ENCODE peak calls at places on chromosomes 5 and 9, in ten cellular contexts. C is small intestine; S is AG04449; T is K562; M is cardiac fibroblast; O is CD8-positive, alpha-beta T cell; P is fibroblast of pulmonary artery; H is uterus; X is DND-41; Y is tibial artery. E is an unnamed sample.

GRCh38 chr9:113523421-113524141 is 60.1 kb downstream of the RGS3 start:
- DNase-seq in C (peak; percentile 49), S (no peak), T (peak; percentile 23), M (no peak), O (peak; percentile 64), P (no peak), H (no peak), X (peak; percentile 81), Y (peak; percentile 60), E (peak; percentile 91)

GRCh38 chr5:41270423-41271251 is 57.3 kb upstream of the C6 start:
- DNase-seq in C (peak; percentile 78), S (no peak), T (no peak), M (peak; percentile 83), O (no peak), P (peak; percentile 89), H (peak; percentile 38), X (peak; percentile 5), Y (peak; percentile 41), E (peak; percentile 35)

GRCh38 chr9:6073731-6074130 is 58.3 kb upstream of the RANBP6 start:
- DNase-seq in C (no peak), S (no peak), T (no peak), M (no peak), O (no peak), P (no peak), H (no peak), X (no peak), Y (no peak), E (no peak)

GRCh38 chr5:107538331-107539162 is 132.2 kb downstream of the EFNA5 start:
- DNase-seq in C (no peak), S (no peak), T (no peak), M (peak; percentile 55), O (no peak), P (no peak), H (no peak), X (peak; percentile 75), Y (no peak), E (peak; percentile 5)

GRCh38 chr5:98594098-98594497 is 179.4 kb upstream of the RGMB start:
- DNase-seq in C (no peak), S (no peak), T (no peak), M (no peak), O (no peak), P (no peak), H (no peak), X (no peak), Y (no peak), E (no peak)

GRCh38 chr9:26357803-26358339 is 534.7 kb downstream of the CAAP1 start:
- DNase-seq in C (no peak), S (no peak), T (no peak), M (no peak), O (no peak), P (no peak), H (no peak), X (no peak), Y (no peak), E (no peak)

GRCh38 chr9:87441251-87441650 is 56.4 kb upstream of the DAPK1 start:
- DNase-seq in C (no peak), S (no peak), T (no peak), M (peak; percentile 36), O (no peak), P (peak; percentile 12), H (no peak), X (no peak), Y (no peak), E (no peak)

GRCh38 chr9:113674436-113674835 is 201.7 kb upstream of the ZNF618 start:
- DNase-seq in C (no peak), S (no peak), T (no peak), M (peak; percentile 82), O (no peak), P (peak; percentile 58), H (no peak), X (no peak), Y (no peak), E (no peak)

GRCh38 chr9:31259824-31260223 is 1124.6 kb upstream of the ACO1 start:
- DNase-seq in C (peak; percentile 5), S (no peak), T (no peak), M (no peak), O (peak; percentile 6), P (no peak), H (no peak), X (no peak), Y (no peak), E (no peak)

GRCh38 chr5:83802686-83803085 is 82.0 kb upstream of the HAPLN1 start:
- DNase-seq in C (no peak), S (no peak), T (no peak), M (no peak), O (no peak), P (no peak), H (no peak), X (no peak), Y (no peak), E (peak; percentile 35)

GRCh38 chr9:117145081-117145480 is 269.8 kb downstream of the ASTN2 start:
- DNase-seq in C (no peak), S (no peak), T (no peak), M (no peak), O (no peak), P (no peak), H (no peak), X (no peak), Y (no peak), E (no peak)

GRCh38 chr9:73780916-73781315 is 629.3 kb downstream of the ANXA1 start:
- DNase-seq in C (no peak), S (no peak), T (no peak), M (peak; percentile 63), O (no peak), P (peak; percentile 92), H (no peak), X (no peak), Y (no peak), E (peak; percentile 21)

DNA sequence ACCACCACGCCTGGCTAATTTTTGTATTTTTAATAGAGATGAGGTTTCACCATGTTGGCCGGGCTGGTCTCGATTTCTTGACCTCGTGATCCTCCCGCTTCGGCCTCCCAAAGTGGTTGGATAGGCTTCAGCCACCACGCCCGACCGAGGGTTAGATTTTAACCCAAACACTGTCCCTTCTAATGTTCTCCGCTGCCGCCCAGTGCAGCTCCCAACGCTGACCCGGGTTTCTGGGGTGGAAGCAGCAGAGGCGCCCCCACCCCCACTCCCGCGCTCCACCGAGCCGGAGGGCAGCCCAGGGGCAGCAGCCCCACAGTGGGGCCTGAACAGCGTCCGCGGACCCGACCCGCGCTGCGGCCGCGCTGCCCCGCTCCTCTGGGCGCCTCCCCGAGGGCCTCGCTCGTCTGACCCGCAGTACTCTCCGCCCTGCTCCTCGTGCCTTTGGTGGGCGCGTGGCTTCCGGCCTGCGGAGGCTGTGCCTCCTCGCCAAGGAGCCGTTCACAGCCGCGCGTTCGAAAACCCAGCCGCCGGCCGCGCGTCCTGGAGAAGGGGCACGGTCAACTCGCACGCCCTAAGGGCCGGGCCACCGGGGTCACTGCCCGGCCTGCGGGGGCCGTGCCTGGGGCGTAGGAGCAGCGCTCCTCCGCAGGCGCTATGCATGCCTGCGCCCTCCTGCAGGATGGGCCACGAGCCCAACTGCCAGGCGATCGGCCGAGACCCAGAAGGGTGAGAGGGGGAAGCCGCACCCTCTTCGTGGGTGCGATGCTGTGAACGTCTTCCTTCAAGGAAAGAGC is 83.0 kb downstream of the HSD17B3 start:
- DNase-seq in C (peak; percentile 27), S (no peak), T (no peak), M (no peak), O (peak; percentile 18), P (no peak), H (no peak), X (no peak), Y (no peak), E (no peak)
- H3K4me3 ChIP-seq in C (no peak overlapping the region), S (no peak overlapping the region), T (no peak overlapping the region), M (no peak overlapping the region), O (no peak overlapping the region), P (no peak overlapping the region), H (no peak overlapping the region), X (no peak overlapping the region), Y (peak overlapping the region; percentile 20), E (no peak overlapping the region)

GRCh38 chr9:95407524-95407923 is 90.0 kb upstream of the FANCC start:
- DNase-seq in C (no peak), S (no peak), T (no peak), M (no peak), O (no peak), P (no peak), H (no peak), X (no peak), Y (no peak), E (no peak)

GRCh38 chr9:95411211-95411892 is 93.8 kb upstream of the FANCC start:
- DNase-seq in C (no peak), S (no peak), T (peak; percentile 60), M (no peak), O (no peak), P (no peak), H (no peak), X (no peak), Y (no peak), E (no peak)

GRCh38 chr9:95413793-95414192 is 96.3 kb upstream of the FANCC start:
- DNase-seq in C (no peak), S (no peak), T (no peak), M (no peak), O (no peak), P (no peak), H (no peak), X (no peak), Y (no peak), E (no peak)

GRCh38 chr9:95406114-95406513 is 88.6 kb upstream of the FANCC start:
- DNase-seq in C (no peak), S (no peak), T (no peak), M (peak; percentile 59), O (no peak), P (peak; percentile 78), H (peak; percentile 47), X (no peak), Y (peak; percentile 69), E (no peak)

GRCh38 chr9:95409650-95410426 is 92.3 kb upstream of the FANCC start:
- DNase-seq in C (peak; percentile 5), S (peak; percentile 67), T (no peak), M (peak; percentile 81), O (no peak), P (peak; percentile 88), H (no peak), X (no peak), Y (no peak), E (no peak)
- H3K4me3 ChIP-seq in C (no peak overlapping the region), S (peak overlapping the region; percentile 29), T (no peak overlapping the region), M (no peak overlapping the region), O (no peak overlapping the region), P (no peak overlapping the region), H (no peak overlapping the region), X (no peak overlapping the region), Y (no peak overlapping the region), E (no peak overlapping the region)

DNA sequence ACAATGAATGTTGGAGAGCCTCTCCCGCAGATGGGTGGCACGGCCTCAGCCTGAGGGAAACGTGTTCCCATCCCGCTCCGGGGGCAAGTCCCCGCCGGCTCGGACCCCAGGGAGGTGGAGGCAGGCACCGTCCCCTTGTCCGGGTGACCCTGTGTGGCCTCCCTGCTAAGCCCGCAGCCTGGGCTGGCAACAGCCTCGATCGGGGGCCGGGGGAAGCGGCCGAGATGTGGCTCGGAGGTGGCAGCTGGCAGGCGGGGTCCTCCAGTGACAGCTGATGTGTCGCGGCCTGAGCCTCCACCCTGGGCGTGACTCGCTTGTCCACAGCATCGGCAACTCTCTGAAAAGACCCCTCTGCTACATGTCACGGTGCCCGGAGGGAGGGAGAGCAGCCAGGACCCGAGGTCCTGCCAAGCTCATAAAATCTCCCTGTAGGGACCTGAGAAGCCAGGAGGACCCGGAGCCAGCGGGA is 124.7 kb upstream of the IRX4 start:
- DNase-seq in C (no peak), S (no peak), T (no peak), M (no peak), O (no peak), P (no peak), H (no peak), X (no peak), Y (no peak), E (no peak)
- H3K4me3 ChIP-seq in C (no peak overlapping the region), S (no peak overlapping the region), T (no peak overlapping the region), M (no peak overlapping the region), O (no peak overlapping the region), P (no peak overlapping the region), H (no peak overlapping the region), X (no peak overlapping the region), Y (no peak overlapping the region), E (no peak overlapping the region)

GRCh38 chr9:38761999-38762398 is 42.1 kb upstream of the FAM240B start:
- DNase-seq in C (no peak), S (no peak), T (no peak), M (no peak), O (no peak), P (no peak), H (no peak), X (no peak), Y (no peak), E (no peak)
- H3K4me3 ChIP-seq in C (no peak overlapping the region), S (no peak overlapping the region), T (no peak overlapping the region), M (no peak overlapping the region), O (no peak overlapping the region), P (no peak overlapping the region), H (no peak overlapping the region), X (no peak overlapping the region), Y (no peak overlapping the region), E (no peak overlapping the region)